ENCODE peak calls at places on chromosomes 13 and 19, in four cellular contexts. Q, R, G and B are unnamed samples.
A peak's percentile ranks its signal among the peaks of the same experiment; 100 is the strongest.

GRCh38 chr13:81142306-81142999 is 801.5 kb upstream of the SPRY2 start:
- DNase-seq in Q (no peak), R (no peak), G (no peak), B (no peak)

GRCh38 chr13:107441279-107441678 is 774.1 kb downstream of the LIG4 start:
- DNase-seq in Q (peak; percentile 91), R (no peak), G (no peak), B (no peak)

GRCh38 chr19:7982651-7983099 is 22.8 kb downstream of the ELAVL1 start:
- DNase-seq in Q (no peak), R (no peak), G (no peak), B (no peak)

GRCh38 chr13:94712287-94712811 is at the start of gene SOX21:
- DNase-seq in Q (no peak), R (no peak), G (no peak), B (no peak)

GRCh38 chr13:33205224-33205623 is 80.3 kb downstream of the STARD13 start:
- DNase-seq in Q (no peak), R (no peak), G (no peak), B (no peak)

GRCh38 chr13:24173775-24174174 is 13.3 kb downstream of the SPATA13 start:
- DNase-seq in Q (no peak), R (no peak), G (no peak), B (no peak)

GRCh38 chr19:34430738-34431625 is 2.8 kb downstream of the UBA2 start:
- DNase-seq in Q (peak; percentile 62), R (peak; percentile 42), G (no peak), B (peak; percentile 23)

GRCh38 chr19:40778045-40778864 is at the start of gene RAB4B:
- DNase-seq in Q (peak; percentile 100), R (peak; percentile 100), G (peak; percentile 100), B (peak; percentile 100)

GRCh38 chr19:13998426-13998825 is 7.7 kb downstream of the RFX1 start:
- DNase-seq in Q (no peak), R (no peak), G (no peak), B (no peak)

GRCh38 chr13:113562085-113562749 is 22.3 kb upstream of the TFDP1 start:
- DNase-seq in Q (peak; percentile 75), R (no peak), G (peak; percentile 61), B (no peak)

GRCh38 chr19:2650515-2650914 is 52.0 kb downstream of the GNG7 start:
- DNase-seq in Q (no peak), R (no peak), G (no peak), B (no peak)

GRCh38 chr13:21075303-21076264 is 14.2 kb upstream of the LATS2 start:
- DNase-seq in Q (peak; percentile 43), R (no peak), G (no peak), B (no peak)

GRCh38 chr19:5694167-5694951 is 4.3 kb downstream of the RPL36 start:
- DNase-seq in Q (no peak), R (no peak), G (no peak), B (no peak)

GRCh38 chr13:45108716-45109706 is 11.3 kb upstream of the GTF2F2 start:
- DNase-seq in Q (peak; percentile 95), R (no peak), G (no peak), B (no peak)

GRCh38 chr19:48819366-48819816 is 8.6 kb upstream of the BCAT2 start:
- DNase-seq in Q (peak; percentile 83), R (no peak), G (peak; percentile 94), B (no peak)

GRCh38 chr19:46515879-46516350 is 20.2 kb upstream of the PNMA8B start:
- DNase-seq in Q (peak; percentile 47), R (no peak), G (no peak), B (no peak)

GRCh38 chr19:17170538-17171297 is 44.4 kb upstream of the USE1 start:
- DNase-seq in Q (peak; percentile 15), R (no peak), G (no peak), B (no peak)

GRCh38 chr19:19274146-19274545 is 1.0 kb upstream of the TM6SF2 start:
- DNase-seq in Q (no peak), R (no peak), G (no peak), B (no peak)

GRCh38 chr13:80341771-80342271 is 895 bp upstream of the SPRY2 start:
- DNase-seq in Q (peak; percentile 62), R (no peak), G (peak; percentile 67), B (no peak)

GRCh38 chr13:46896346-46897138 is at the start of gene HTR2A:
- DNase-seq in Q (peak; percentile 18), R (no peak), G (no peak), B (no peak)

GRCh38 chr19:34733266-34733825 is 697 bp upstream of the ZNF181 start:
- DNase-seq in Q (no peak), R (no peak), G (no peak), B (peak; percentile 7)

GRCh38 chr19:31350693-31351211 is 1.5 kb upstream of the TSHZ3 start:
- DNase-seq in Q (peak; percentile 65), R (no peak), G (no peak), B (no peak)

GRCh38 chr19:18202759-18203407 is 959 bp downstream of the RAB3A start:
- DNase-seq in Q (peak; percentile 11), R (no peak), G (peak; percentile 55), B (no peak)

GRCh38 chr19:11064831-11065303 is 24.4 kb upstream of the LDLR start:
- DNase-seq in Q (peak; percentile 17), R (no peak), G (no peak), B (no peak)

GRCh38 chr13:22110368-22110767 is 439.5 kb downstream of the FGF9 start:
- DNase-seq in Q (no peak), R (no peak), G (no peak), B (no peak)